ENCODE peak calls at places on chromosomes 6 and 20, in four cellular contexts. G is globus pallidus, D is germinal center, B is GM04504. Z is an unnamed sample.

GRCh38 chr6:148242180-148242579 is 100.5 kb upstream of the SASH1 start:
- DNase-seq in G (no peak), D (no peak), B (peak; percentile 76), Z (no peak)

GRCh38 chr20:53929974-53930650 is 140.3 kb downstream of the BCAS1 start:
- DNase-seq in G (no peak), D (no peak), B (no peak), Z (no peak)

GRCh38 chr6:148343028-148343374 is 363 bp downstream of the SASH1 start:
- DNase-seq in G (peak; percentile 47), D (no peak), B (no peak), Z (no peak)

GRCh38 chr6:63391203-63391970 is 71.6 kb upstream of the LGSN start:
- DNase-seq in G (no peak), D (no peak), B (no peak), Z (no peak)

GRCh38 chr20:62584671-62585512 is 57.4 kb upstream of the SLCO4A1 start:
- DNase-seq in G (no peak), D (no peak), B (no peak), Z (no peak)

GRCh38 chr6:56374841-56375369 is 127.5 kb upstream of the COL21A1 start:
- DNase-seq in G (no peak), D (no peak), B (peak; percentile 60), Z (no peak)

GRCh38 chr6:135680964-135681913 is 170.3 kb upstream of the PDE7B start:
- DNase-seq in G (no peak), D (no peak), B (no peak), Z (no peak)

GRCh38 chr20:5535211-5535756 is 214.9 kb upstream of the SHLD1 start:
- DNase-seq in G (peak; percentile 25), D (no peak), B (peak; percentile 69), Z (no peak)

GRCh38 chr6:137202078-137202477 is 17.1 kb downstream of the IFNGR1 start:
- DNase-seq in G (peak; percentile 66), D (no peak), B (no peak), Z (peak; percentile 51)

GRCh38 chr6:2630362-2630761 is 120.4 kb downstream of the MYLK4 start:
- DNase-seq in G (no peak), D (no peak), B (peak; percentile 49), Z (no peak)

GRCh38 chr6:161370882-161371281 is 97.0 kb upstream of the AGPAT4 start:
- DNase-seq in G (peak; percentile 77), D (peak; percentile 67), B (peak; percentile 42), Z (peak; percentile 86)